ENCODE peak calls at places on chromosome 6, in five cellular contexts. Z is activated CD4-positive, alpha-beta T cell treated with anti-CD3 and anti-CD28 coated beads, Interleukin-2, amount 50 U/mL, for 1 hour; Q is AG10803; Y is RWPE1; O is effector memory CD4-positive, alpha-beta T cell. S is an unnamed sample.
A peak's percentile ranks its signal among the peaks of the same experiment; 100 is the strongest.

GRCh38 chr6:113909224-113909856 is 52.2 kb downstream of the MARCKS start:
- DNase-seq in O (no peak), Z (no peak), Y (peak; percentile 43), Q (peak; percentile 83), S (peak; percentile 61)

GRCh38 chr6:109690373-109690739 is 646 bp downstream of the AK9 start:
- DNase-seq in O (peak; percentile 52), Z (peak; percentile 59), Q (no peak), Y (no peak), S (peak; percentile 29)

GRCh38 chr6:12911387-12911960 is 194.9 kb downstream of the PHACTR1 start:
- DNase-seq in Z (no peak), Q (peak; percentile 63), O (no peak), Y (no peak), S (peak; percentile 67)

GRCh38 chr6:77633993-77634392 is 18.8 kb upstream of the MEI4 start:
- DNase-seq in Y (no peak), Q (peak; percentile 29), O (no peak), Z (no peak), S (no peak)

GRCh38 chr6:147106759-147107401 is 97.3 kb upstream of the STXBP5 start:
- DNase-seq in Z (no peak), O (no peak), Q (peak; percentile 17), Y (no peak), S (peak; percentile 14)

GRCh38 chr6:165646484-165646883 is 16.6 kb downstream of the PDE10A start:
- DNase-seq in Y (no peak), O (no peak), Q (no peak), Z (no peak), S (no peak)

GRCh38 chr6:3549314-3549940 is 92.6 kb upstream of the SLC22A23 start:
- DNase-seq in Q (no peak), O (no peak), Z (no peak), Y (peak; percentile 77), S (no peak)

GRCh38 chr6:117034547-117034946 is 157.5 kb downstream of the RFX6 start:
- DNase-seq in O (no peak), Z (no peak), Q (no peak), Y (no peak), S (no peak)

GRCh38 chr6:81751388-81752083 is 945 bp downstream of the TENT5A start:
- DNase-seq in Z (peak; percentile 23), Q (peak; percentile 53), O (peak; percentile 1), Y (no peak), S (peak; percentile 40)

GRCh38 chr6:39049575-39050283 is 1.1 kb downstream of the GLP1R start:
- DNase-seq in Y (no peak), O (no peak), Q (no peak), Z (no peak), S (no peak)

GRCh38 chr6:40907198-40907701 is 131.8 kb downstream of the UNC5CL start:
- DNase-seq in Q (peak; percentile 57), Z (no peak), Y (peak; percentile 86), O (no peak), S (peak; percentile 25)

GRCh38 chr6:169396554-169397163 is 143.0 kb upstream of the THBS2 start:
- DNase-seq in O (no peak), Y (no peak), Z (no peak), Q (no peak), S (no peak)

GRCh38 chr6:164039954-164040375 is 625.4 kb downstream of the QKI start:
- DNase-seq in O (no peak), Q (peak; percentile 61), Z (peak; percentile 7), Y (peak; percentile 86), S (no peak)

GRCh38 chr6:30793521-30794194 is 49.3 kb upstream of the IER3 start:
- DNase-seq in Q (peak; percentile 68), O (no peak), Z (no peak), Y (no peak), S (no peak)

GRCh38 chr6:139834232-139834631 is 459.8 kb upstream of the CITED2 start:
- DNase-seq in Y (no peak), Z (no peak), O (no peak), Q (peak; percentile 73), S (peak; percentile 4)

GRCh38 chr6:47403801-47404200 is 73.8 kb upstream of the CD2AP start:
- DNase-seq in Z (no peak), O (no peak), Q (no peak), Y (no peak), S (no peak)

GRCh38 chr6:39938773-39939381 is 4.6 kb upstream of the MOCS1 start:
- DNase-seq in Y (no peak), Z (no peak), Q (no peak), O (no peak), S (no peak)

GRCh38 chr6:16421462-16421960 is 183.1 kb downstream of the GMPR start:
- DNase-seq in Q (no peak), Z (no peak), Y (no peak), O (no peak), S (no peak)

GRCh38 chr6:107662333-107662732 is 161.8 kb downstream of the SCML4 start:
- DNase-seq in Z (no peak), O (no peak), Q (no peak), Y (no peak), S (no peak)

GRCh38 chr6:32621372-32621771 is 15.8 kb upstream of the HLA-DQA1 start:
- DNase-seq in O (no peak), Y (no peak), Q (no peak), Z (no peak), S (no peak)

GRCh38 chr6:159044899-159045727 is at the start of gene TAGAP:
- DNase-seq in Q (peak; percentile 28), Y (no peak), O (peak; percentile 85), Z (peak; percentile 85), S (peak; percentile 61)

GRCh38 chr6:137036566-137037300 is 8.0 kb downstream of the IL20RA start:
- DNase-seq in Q (no peak), O (no peak), Z (no peak), Y (no peak), S (no peak)

GRCh38 chr6:124968401-124968800 is 6.2 kb downstream of the RNF217 start:
- DNase-seq in Y (no peak), Q (no peak), O (no peak), Z (no peak), S (no peak)

GRCh38 chr6:114557089-114557488 is 214.3 kb upstream of the HS3ST5 start:
- DNase-seq in Q (no peak), Y (no peak), O (no peak), Z (no peak), S (no peak)

GRCh38 chr6:7630792-7631191 is 40.8 kb downstream of the SNRNP48 start:
- DNase-seq in Q (no peak), Y (no peak), Z (no peak), O (no peak), S (no peak)

GRCh38 chr6:157773248-157773773 is 49.7 kb upstream of the SNX9 start:
- DNase-seq in O (no peak), Z (no peak), Q (no peak), Y (no peak), S (no peak)

GRCh38 chr6:104984831-104985230 is 27.9 kb downstream of the LIN28B start:
- DNase-seq in O (no peak), Q (no peak), Z (no peak), Y (no peak), S (no peak)

GRCh38 chr6:168791916-168792315 is 350.9 kb downstream of the SMOC2 start:
- DNase-seq in O (no peak), Q (no peak), Y (no peak), Z (no peak), S (no peak)

GRCh38 chr6:166629628-166630027 is 2.6 kb upstream of the RPS6KA2 start:
- DNase-seq in Y (no peak), Q (peak; percentile 81), O (no peak), Z (no peak), S (peak; percentile 47)

GRCh38 chr6:137496392-137496767 is 2.2 kb upstream of the OLIG3 start:
- DNase-seq in Z (no peak), Q (no peak), Y (no peak), O (no peak), S (no peak)

GRCh38 chr6:8149350-8149749 is 47.0 kb upstream of the EEF1E1 start:
- DNase-seq in Q (no peak), O (no peak), Y (no peak), Z (no peak), S (no peak)

GRCh38 chr6:5335020-5335419 is 73.7 kb downstream of the FARS2 start:
- DNase-seq in Y (no peak), O (no peak), Q (no peak), Z (no peak), S (no peak)

GRCh38 chr6:144036064-144036873 is 28.2 kb upstream of the PLAGL1 start:
- DNase-seq in O (no peak), Y (no peak), Z (no peak), Q (peak; percentile 61), S (peak; percentile 37)

GRCh38 chr6:154154389-154154967 is 115.4 kb downstream of the OPRM1 start:
- DNase-seq in O (peak; percentile 61), Z (peak; percentile 62), Y (peak; percentile 5), Q (peak; percentile 75), S (peak; percentile 61)